ENCODE peak calls at places on chromosomes 6 and 20, in ten cellular contexts. N is iris pigment epithelial cell; Y is stimulated activated CD4-positive, alpha-beta T cell treated with anti-CD3 and anti-CD28 coated beads, Interleukin-1b, Interleukin-23, amount 100 ng/mL, for 4 hours; P is breast epithelium; F is activated CD8-positive, alpha-beta memory T cell treated with anti-CD3 and anti-CD28 coated beads for 24 hours; J is uterus; E is Right ventricle myocardium superior; V is right cardiac atrium; K is occipital lobe; G is H9. R is an unnamed sample.

GRCh38 chr6:119346914-119347313 is 2.6 kb downstream of the MAN1A1 start:
- DNase-seq in N (no peak), Y (no peak), P (no peak), F (no peak), J (no peak), E (no peak), V (no peak), K (no peak), G (no peak), R (peak)

GRCh38 chr20:19433371-19434316 is 221.2 kb downstream of the SLC24A3 start:
- DNase-seq in N (peak), Y (no peak), P (no peak), F (no peak), J (no peak), E (no peak), V (no peak), K (no peak), G (no peak), R (no peak)

GRCh38 chr6:130365166-130366010 is 429 bp upstream of the TMEM200A start:
- DNase-seq in N (peak), Y (no peak), P (peak), F (peak), J (peak), E (peak), V (peak), K (no peak), G (peak), R (peak)

GRCh38 chr6:128494440-128494839 is 26.0 kb downstream of the PTPRK start:
- DNase-seq in N (no peak), Y (no peak), P (no peak), F (no peak), J (no peak), E (no peak), V (no peak), K (no peak), G (no peak), R (no peak)

GRCh38 chr6:45651301-45651700 is 273.6 kb upstream of the SUPT3H start:
- DNase-seq in N (no peak), Y (no peak), P (no peak), F (no peak), J (no peak), E (no peak), V (no peak), K (no peak), G (no peak), R (peak)

GRCh38 chr6:155117266-155117665 is 122.2 kb downstream of the TIAM2 start:
- DNase-seq in N (peak), Y (no peak), P (no peak), F (no peak), J (no peak), E (no peak), V (no peak), K (no peak), G (no peak), R (no peak)

GRCh38 chr20:19903168-19903676 is 113.9 kb upstream of the NAA20 start:
- DNase-seq in N (peak), Y (no peak), P (peak), F (no peak), J (no peak), E (peak), V (peak), K (peak), G (no peak), R (no peak)

GRCh38 chr6:138882369-138883017 is 86.6 kb downstream of the ECT2L start:
- DNase-seq in N (no peak), Y (no peak), P (no peak), F (no peak), J (no peak), E (no peak), V (no peak), K (no peak), G (no peak), R (no peak)

GRCh38 chr6:46051962-46052361 is 36.3 kb upstream of the CLIC5 start:
- DNase-seq in N (peak), Y (no peak), P (no peak), F (no peak), J (no peak), E (no peak), V (no peak), K (no peak), G (no peak), R (no peak)

GRCh38 chr6:146287691-146288369 is 255.8 kb upstream of the RAB32 start:
- DNase-seq in N (peak), Y (no peak), P (no peak), F (no peak), J (no peak), E (no peak), V (no peak), K (no peak), G (no peak), R (no peak)

GRCh38 chr6:43999628-44000027 is 127.6 kb downstream of the MRPL14 start:
- DNase-seq in N (no peak), Y (no peak), P (peak), F (no peak), J (no peak), E (no peak), V (no peak), K (no peak), G (no peak), R (no peak)